ENCODE peak calls at places on chromosome 9, in four cellular contexts. G is NCI-H1436, H is HTR-8/SVneo, U is RWPE1. K is an unnamed sample.

GRCh38 chr9:137502008-137502913 is 43.1 kb upstream of the NSMF start:
- DNase-seq in G (no peak), H (peak; percentile 69), U (peak; percentile 54), K (no peak)

GRCh38 chr9:99075246-99075912 is 29.5 kb upstream of the TGFBR1 start:
- DNase-seq in H (peak; percentile 53), U (no peak), G (no peak), K (no peak)

GRCh38 chr9:37969130-37969529 is 65.2 kb upstream of the SLC25A51 start:
- DNase-seq in U (no peak), H (no peak), G (no peak), K (no peak)

GRCh38 chr9:36788534-36788933 is 215.8 kb downstream of the MELK start:
- DNase-seq in G (no peak), H (no peak), U (no peak), K (no peak)

GRCh38 chr9:16429671-16430070 is 440.8 kb downstream of the BNC2 start:
- DNase-seq in H (no peak), U (no peak), G (no peak), K (no peak)

GRCh38 chr9:93501406-93501805 is 48.0 kb upstream of the FAM120AOS start:
- DNase-seq in G (no peak), H (peak; percentile 5), U (peak; percentile 44), K (no peak)

GRCh38 chr9:35096035-35096849 is at the start of gene PIGO:
- DNase-seq in G (peak; percentile 85), H (peak; percentile 70), U (peak; percentile 87), K (no peak)

GRCh38 chr9:99192786-99193465 is 28.8 kb downstream of the ALG2 start:
- DNase-seq in U (no peak), G (no peak), H (no peak), K (no peak)

GRCh38 chr9:30075451-30076199 is 2308.8 kb upstream of the ACO1 start:
- DNase-seq in H (no peak), U (peak; percentile 42), G (no peak), K (no peak)

GRCh38 chr9:123120131-123120530 is 86.7 kb downstream of the GPR21 start:
- DNase-seq in U (no peak), H (no peak), G (peak; percentile 25), K (no peak)

GRCh38 chr9:133932176-133932575 is 59.9 kb downstream of the VAV2 start:
- DNase-seq in G (no peak), H (no peak), U (no peak), K (no peak)

GRCh38 chr9:24766081-24766480 is 220.4 kb upstream of the IZUMO3 start:
- DNase-seq in H (no peak), U (no peak), G (no peak), K (no peak)

GRCh38 chr9:98037362-98037761 is 19.2 kb upstream of the NANS start:
- DNase-seq in U (no peak), H (no peak), G (no peak), K (no peak)

GRCh38 chr9:14373319-14373632 is 59.3 kb upstream of the NFIB start:
- DNase-seq in H (no peak), U (no peak), G (no peak), K (no peak)

GRCh38 chr9:5879419-5880181 is 11.1 kb upstream of the MLANA start:
- DNase-seq in H (peak; percentile 76), U (peak; percentile 75), G (no peak), K (peak; percentile 63)

GRCh38 chr9:106969696-106970095 is 106.7 kb downstream of the ZNF462 start:
- DNase-seq in U (no peak), G (no peak), H (no peak), K (no peak)

GRCh38 chr9:133427658-133428348 is 5.6 kb downstream of the ADAMTS13 start:
- DNase-seq in U (no peak), H (no peak), G (no peak), K (no peak)

GRCh38 chr9:136825295-136826187 is 16.7 kb upstream of the AJM1 start:
- DNase-seq in G (no peak), U (no peak), H (no peak), K (no peak)

GRCh38 chr9:136697146-136697820 is 10.0 kb upstream of the AGPAT2 start:
- DNase-seq in H (no peak), G (no peak), U (no peak), K (no peak)

GRCh38 chr9:112542893-112543292 is 56.3 kb downstream of the KIAA1958 start:
- DNase-seq in H (no peak), G (no peak), U (no peak), K (no peak)

GRCh38 chr9:73118297-73118696 is 33.4 kb upstream of the ANXA1 start:
- DNase-seq in G (no peak), H (no peak), U (no peak), K (no peak)

GRCh38 chr9:92736816-92737606 is 27.6 kb downstream of the BICD2 start:
- DNase-seq in G (no peak), U (peak; percentile 88), H (no peak), K (no peak)

GRCh38 chr9:107280543-107280942 is 2.5 kb upstream of the RAD23B start:
- DNase-seq in U (peak; percentile 44), H (no peak), G (no peak), K (no peak)

GRCh38 chr9:123355761-123356520 is at the start of gene CRB2:
- DNase-seq in U (no peak), H (no peak), G (no peak), K (no peak)

GRCh38 chr9:78365979-78366697 is 69.2 kb downstream of the PSAT1 start:
- DNase-seq in G (peak; percentile 32), H (no peak), U (peak; percentile 20), K (no peak)

GRCh38 chr9:68643901-68644809 is 60.9 kb upstream of the PIP5K1B start:
- DNase-seq in G (no peak), U (no peak), H (no peak), K (no peak)

GRCh38 chr9:117030254-117030768 is 343.2 kb downstream of the TRIM32 start:
- DNase-seq in G (no peak), H (no peak), U (no peak), K (no peak)

GRCh38 chr9:33903157-33903780 is 86.3 kb downstream of the UBE2R2 start:
- DNase-seq in U (no peak), H (no peak), G (no peak), K (no peak)

GRCh38 chr9:21634951-21635350 is 152.8 kb upstream of the IFNE start:
- DNase-seq in U (peak; percentile 51), H (no peak), G (no peak), K (no peak)

GRCh38 chr9:73074176-73074708 is 77.4 kb upstream of the ANXA1 start:
- DNase-seq in U (no peak), G (no peak), H (no peak), K (no peak)

GRCh38 chr9:87640385-87640795 is 85.5 kb upstream of the CTSL start:
- DNase-seq in G (no peak), H (no peak), U (no peak), K (peak; percentile 16)

GRCh38 chr9:35051069-35051967 is 21.1 kb downstream of the VCP start:
- DNase-seq in G (peak; percentile 7), U (peak; percentile 58), H (peak; percentile 37), K (no peak)